ENCODE peak calls at places on chromosomes 7 and 10, in ten cellular contexts. One of them, this sample, is unnamed.

GRCh38 chr7:117202511-117202910 is 120.3 kb downstream of the WNT2 start:
- DNase-seq in hepatocyte: no peak
- DNase-seq in AG10803: peak
- DNase-seq in tibial artery: no peak
- DNase-seq in fibroblast of lung: no peak
- DNase-seq in coronary artery: no peak
- DNase-seq in psoas muscle: no peak
- DNase-seq in fibroblast of mammary gland: peak
- DNase-seq in right atrium auricular region: no peak
- DNase-seq in astrocyte of the spinal cord: no peak
- DNase-seq in this sample: no peak

GRCh38 chr10:78764846-78765430 is 303.8 kb upstream of the ZMIZ1 start:
- DNase-seq in fibroblast of lung: no peak
- DNase-seq in fibroblast of mammary gland: no peak
- DNase-seq in coronary artery: no peak
- DNase-seq in AG10803: no peak
- DNase-seq in tibial artery: peak
- DNase-seq in astrocyte of the spinal cord: no peak
- DNase-seq in hepatocyte: no peak
- DNase-seq in right atrium auricular region: no peak
- DNase-seq in psoas muscle: no peak
- DNase-seq in this sample: no peak

GRCh38 chr10:43879742-43880141 is 231.1 kb upstream of the ZNF32 start:
- DNase-seq in fibroblast of mammary gland: no peak
- DNase-seq in right atrium auricular region: peak
- DNase-seq in fibroblast of lung: no peak
- DNase-seq in AG10803: no peak
- DNase-seq in psoas muscle: no peak
- DNase-seq in tibial artery: no peak
- DNase-seq in hepatocyte: no peak
- DNase-seq in astrocyte of the spinal cord: no peak
- DNase-seq in coronary artery: peak
- DNase-seq in this sample: no peak

GRCh38 chr7:68760556-68760955 is 837.7 kb upstream of the AUTS2 start:
- DNase-seq in AG10803: peak
- DNase-seq in hepatocyte: no peak
- DNase-seq in coronary artery: no peak
- DNase-seq in astrocyte of the spinal cord: no peak
- DNase-seq in psoas muscle: no peak
- DNase-seq in fibroblast of lung: peak
- DNase-seq in right atrium auricular region: no peak
- DNase-seq in fibroblast of mammary gland: peak
- DNase-seq in tibial artery: no peak
- DNase-seq in this sample: peak

GRCh38 chr7:142125576-142125975 is 14.1 kb downstream of the MGAM2 start:
- DNase-seq in psoas muscle: no peak
- DNase-seq in fibroblast of lung: no peak
- DNase-seq in coronary artery: no peak
- DNase-seq in astrocyte of the spinal cord: no peak
- DNase-seq in fibroblast of mammary gland: no peak
- DNase-seq in AG10803: no peak
- DNase-seq in right atrium auricular region: no peak
- DNase-seq in tibial artery: no peak
- DNase-seq in hepatocyte: no peak
- DNase-seq in this sample: no peak

GRCh38 chr7:3955751-3956696 is 655.0 kb downstream of the SDK1 start:
- DNase-seq in tibial artery: no peak
- DNase-seq in fibroblast of lung: peak
- DNase-seq in coronary artery: peak
- DNase-seq in right atrium auricular region: no peak
- DNase-seq in AG10803: no peak
- DNase-seq in astrocyte of the spinal cord: peak
- DNase-seq in hepatocyte: peak
- DNase-seq in fibroblast of mammary gland: no peak
- DNase-seq in psoas muscle: no peak
- DNase-seq in this sample: no peak

GRCh38 chr7:105638324-105638723 is 57.0 kb upstream of the EFCAB10 start:
- DNase-seq in fibroblast of mammary gland: no peak
- DNase-seq in right atrium auricular region: no peak
- DNase-seq in astrocyte of the spinal cord: no peak
- DNase-seq in fibroblast of lung: no peak
- DNase-seq in AG10803: no peak
- DNase-seq in tibial artery: no peak
- DNase-seq in coronary artery: no peak
- DNase-seq in hepatocyte: no peak
- DNase-seq in psoas muscle: no peak
- DNase-seq in this sample: no peak

GRCh38 chr10:105138287-105138854 is 497.3 kb downstream of the SORCS3 start:
- DNase-seq in tibial artery: no peak
- DNase-seq in AG10803: no peak
- DNase-seq in fibroblast of lung: no peak
- DNase-seq in astrocyte of the spinal cord: no peak
- DNase-seq in psoas muscle: no peak
- DNase-seq in coronary artery: no peak
- DNase-seq in fibroblast of mammary gland: no peak
- DNase-seq in hepatocyte: no peak
- DNase-seq in right atrium auricular region: no peak
- DNase-seq in this sample: no peak

GRCh38 chr10:22821501-22821900 is 106.4 kb upstream of the ARMC3 start:
- DNase-seq in tibial artery: no peak
- DNase-seq in hepatocyte: no peak
- DNase-seq in fibroblast of lung: peak
- DNase-seq in coronary artery: no peak
- DNase-seq in right atrium auricular region: no peak
- DNase-seq in astrocyte of the spinal cord: peak
- DNase-seq in psoas muscle: no peak
- DNase-seq in AG10803: peak
- DNase-seq in fibroblast of mammary gland: peak
- DNase-seq in this sample: peak

GRCh38 chr10:34868589-34868988 is 53.5 kb upstream of the PARD3 start:
- DNase-seq in fibroblast of mammary gland: no peak
- DNase-seq in coronary artery: no peak
- DNase-seq in fibroblast of lung: no peak
- DNase-seq in AG10803: no peak
- DNase-seq in hepatocyte: no peak
- DNase-seq in right atrium auricular region: no peak
- DNase-seq in tibial artery: no peak
- DNase-seq in psoas muscle: no peak
- DNase-seq in astrocyte of the spinal cord: no peak
- DNase-seq in this sample: no peak

GRCh38 chr10:63977329-63977923 is 456.2 kb downstream of the REEP3 start:
- DNase-seq in tibial artery: no peak
- DNase-seq in astrocyte of the spinal cord: peak
- DNase-seq in right atrium auricular region: no peak
- DNase-seq in coronary artery: no peak
- DNase-seq in AG10803: peak
- DNase-seq in fibroblast of lung: no peak
- DNase-seq in hepatocyte: peak
- DNase-seq in fibroblast of mammary gland: peak
- DNase-seq in psoas muscle: no peak
- DNase-seq in this sample: no peak
- TF ChIP-seq CTCF in tibial artery: peak
- TF ChIP-seq CTCF in astrocyte of the spinal cord: peak
- TF ChIP-seq CTCF in right atrium auricular region: peak
- TF ChIP-seq CTCF in coronary artery: no peak
- TF ChIP-seq CTCF in AG10803: peak
- TF ChIP-seq CTCF in fibroblast of lung: peak
- TF ChIP-seq CTCF in hepatocyte: peak
- TF ChIP-seq CTCF in fibroblast of mammary gland: peak
- TF ChIP-seq CTCF in psoas muscle: peak
- TF ChIP-seq CTCF in this sample: peak

GRCh38 chr10:13990392-13990805 is 340.3 kb downstream of the FRMD4A start:
- DNase-seq in right atrium auricular region: no peak
- DNase-seq in psoas muscle: peak
- DNase-seq in astrocyte of the spinal cord: no peak
- DNase-seq in fibroblast of mammary gland: peak
- DNase-seq in tibial artery: no peak
- DNase-seq in AG10803: peak
- DNase-seq in coronary artery: peak
- DNase-seq in hepatocyte: no peak
- DNase-seq in fibroblast of lung: peak
- DNase-seq in this sample: no peak
- H3K4me3 ChIP-seq in right atrium auricular region: no peak
- H3K4me3 ChIP-seq in psoas muscle: peak
- H3K4me3 ChIP-seq in astrocyte of the spinal cord: no peak
- H3K4me3 ChIP-seq in fibroblast of mammary gland: no peak
- H3K4me3 ChIP-seq in tibial artery: peak
- H3K4me3 ChIP-seq in AG10803: peak
- H3K4me3 ChIP-seq in coronary artery: peak
- H3K4me3 ChIP-seq in hepatocyte: no peak
- H3K4me3 ChIP-seq in fibroblast of lung: no peak
- H3K4me3 ChIP-seq in this sample: no peak

GRCh38 chr10:73261362-73261995 is 9.0 kb upstream of the MRPS16 start:
- DNase-seq in coronary artery: no peak
- DNase-seq in AG10803: no peak
- DNase-seq in right atrium auricular region: no peak
- DNase-seq in psoas muscle: no peak
- DNase-seq in tibial artery: no peak
- DNase-seq in hepatocyte: no peak
- DNase-seq in fibroblast of lung: no peak
- DNase-seq in fibroblast of mammary gland: no peak
- DNase-seq in astrocyte of the spinal cord: no peak
- DNase-seq in this sample: no peak

GRCh38 chr10:73262105-73262730 is 9.8 kb upstream of the MRPS16 start:
- DNase-seq in coronary artery: no peak
- DNase-seq in tibial artery: no peak
- DNase-seq in astrocyte of the spinal cord: peak
- DNase-seq in hepatocyte: no peak
- DNase-seq in psoas muscle: no peak
- DNase-seq in fibroblast of mammary gland: peak
- DNase-seq in AG10803: peak
- DNase-seq in right atrium auricular region: no peak
- DNase-seq in fibroblast of lung: peak
- DNase-seq in this sample: peak

GRCh38 chr10:73262880-73263279 is 10.4 kb upstream of the MRPS16 start:
- DNase-seq in hepatocyte: no peak
- DNase-seq in astrocyte of the spinal cord: no peak
- DNase-seq in AG10803: no peak
- DNase-seq in psoas muscle: no peak
- DNase-seq in fibroblast of mammary gland: no peak
- DNase-seq in coronary artery: no peak
- DNase-seq in right atrium auricular region: no peak
- DNase-seq in tibial artery: no peak
- DNase-seq in fibroblast of lung: no peak
- DNase-seq in this sample: no peak

GRCh38 chr10:73264423-73264822 is 12.0 kb upstream of the MRPS16 start:
- DNase-seq in tibial artery: no peak
- DNase-seq in hepatocyte: no peak
- DNase-seq in right atrium auricular region: no peak
- DNase-seq in AG10803: no peak
- DNase-seq in fibroblast of mammary gland: no peak
- DNase-seq in fibroblast of lung: no peak
- DNase-seq in coronary artery: no peak
- DNase-seq in astrocyte of the spinal cord: no peak
- DNase-seq in psoas muscle: no peak
- DNase-seq in this sample: no peak

GRCh38 chr10:73263948-73264347 is 11.5 kb upstream of the MRPS16 start:
- DNase-seq in fibroblast of mammary gland: peak
- DNase-seq in AG10803: peak
- DNase-seq in right atrium auricular region: no peak
- DNase-seq in fibroblast of lung: peak
- DNase-seq in astrocyte of the spinal cord: peak
- DNase-seq in hepatocyte: peak
- DNase-seq in tibial artery: no peak
- DNase-seq in psoas muscle: no peak
- DNase-seq in coronary artery: no peak
- DNase-seq in this sample: peak
- TF ChIP-seq CTCF in fibroblast of mammary gland: peak
- TF ChIP-seq CTCF in AG10803: peak
- TF ChIP-seq CTCF in right atrium auricular region: no peak
- TF ChIP-seq CTCF in fibroblast of lung: peak
- TF ChIP-seq CTCF in astrocyte of the spinal cord: peak
- TF ChIP-seq CTCF in hepatocyte: peak
- TF ChIP-seq CTCF in tibial artery: peak
- TF ChIP-seq CTCF in psoas muscle: peak
- TF ChIP-seq CTCF in coronary artery: no peak
- TF ChIP-seq CTCF in this sample: peak

GRCh38 chr7:44881066-44881600 is 4.2 kb downstream of the PURB start:
- DNase-seq in right atrium auricular region: no peak
- DNase-seq in fibroblast of lung: no peak
- DNase-seq in tibial artery: no peak
- DNase-seq in psoas muscle: no peak
- DNase-seq in astrocyte of the spinal cord: peak
- DNase-seq in coronary artery: no peak
- DNase-seq in AG10803: no peak
- DNase-seq in hepatocyte: no peak
- DNase-seq in fibroblast of mammary gland: no peak
- DNase-seq in this sample: no peak

GRCh38 chr7:44883961-44884360 is 1.4 kb downstream of the PURB start:
- DNase-seq in coronary artery: no peak
- DNase-seq in hepatocyte: no peak
- DNase-seq in astrocyte of the spinal cord: no peak
- DNase-seq in fibroblast of mammary gland: no peak
- DNase-seq in tibial artery: no peak
- DNase-seq in AG10803: no peak
- DNase-seq in psoas muscle: no peak
- DNase-seq in right atrium auricular region: no peak
- DNase-seq in fibroblast of lung: no peak
- DNase-seq in this sample: no peak

GRCh38 chr7:44881610-44882009 is 3.7 kb downstream of the PURB start:
- DNase-seq in psoas muscle: no peak
- DNase-seq in fibroblast of mammary gland: peak
- DNase-seq in AG10803: peak
- DNase-seq in coronary artery: no peak
- DNase-seq in hepatocyte: no peak
- DNase-seq in astrocyte of the spinal cord: peak
- DNase-seq in tibial artery: no peak
- DNase-seq in fibroblast of lung: peak
- DNase-seq in right atrium auricular region: no peak
- DNase-seq in this sample: no peak

GRCh38 chr7:44882899-44883298 is 2.4 kb downstream of the PURB start:
- DNase-seq in fibroblast of mammary gland: peak
- DNase-seq in astrocyte of the spinal cord: no peak
- DNase-seq in coronary artery: no peak
- DNase-seq in tibial artery: no peak
- DNase-seq in fibroblast of lung: peak
- DNase-seq in psoas muscle: no peak
- DNase-seq in right atrium auricular region: no peak
- DNase-seq in hepatocyte: no peak
- DNase-seq in AG10803: peak
- DNase-seq in this sample: no peak

DNA sequence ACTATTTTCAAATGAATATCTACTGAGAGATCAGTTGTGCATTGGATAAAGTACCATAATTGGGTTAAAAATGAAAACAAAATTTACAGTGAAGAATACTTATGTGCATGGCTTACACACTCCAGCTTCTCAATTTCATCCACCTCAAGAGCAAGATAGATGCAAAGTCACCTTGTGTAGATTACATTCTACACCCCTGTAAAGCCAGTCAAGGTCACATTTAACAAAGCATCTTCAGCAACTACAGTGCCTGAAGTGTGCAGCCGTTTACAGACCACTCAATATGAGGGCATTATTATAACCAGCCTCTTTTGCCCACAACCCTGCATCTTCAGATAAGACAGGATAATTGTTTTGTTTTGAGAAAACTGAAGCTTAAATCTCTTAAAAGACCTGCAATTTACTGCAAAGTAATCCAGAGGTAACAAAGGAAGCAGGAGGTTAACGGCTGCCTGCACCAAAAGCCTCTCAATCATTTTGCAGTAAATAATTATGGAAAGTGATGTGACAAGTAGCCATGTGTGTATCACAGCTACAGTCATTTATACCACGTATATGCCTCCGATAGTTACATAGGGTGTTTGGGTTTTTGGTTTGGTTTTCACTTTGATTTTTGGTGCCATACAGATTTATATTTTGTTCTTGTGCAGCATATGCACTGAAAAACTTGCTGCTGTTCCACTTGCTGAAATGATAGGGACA is 4.9 kb downstream of the PURB start:
- DNase-seq in psoas muscle: no peak
- DNase-seq in right atrium auricular region: no peak
- DNase-seq in fibroblast of mammary gland: no peak
- DNase-seq in AG10803: no peak
- DNase-seq in tibial artery: no peak
- DNase-seq in coronary artery: no peak
- DNase-seq in fibroblast of lung: no peak
- DNase-seq in hepatocyte: no peak
- DNase-seq in astrocyte of the spinal cord: no peak
- DNase-seq in this sample: no peak
- H3K4me3 ChIP-seq in psoas muscle: peak
- H3K4me3 ChIP-seq in right atrium auricular region: no peak
- H3K4me3 ChIP-seq in fibroblast of mammary gland: peak
- H3K4me3 ChIP-seq in AG10803: peak
- H3K4me3 ChIP-seq in tibial artery: peak
- H3K4me3 ChIP-seq in coronary artery: peak
- H3K4me3 ChIP-seq in fibroblast of lung: peak
- H3K4me3 ChIP-seq in hepatocyte: peak
- H3K4me3 ChIP-seq in astrocyte of the spinal cord: peak
- H3K4me3 ChIP-seq in this sample: no peak

This sample was measured in AG09309.